ENCODE peak calls at places on chromosomes 7 and 10, in four cellular contexts. V is K562, L is A549, O is HepG2. N is an unnamed sample.

GRCh38 chr7:18437086-18437485 is 58.5 kb upstream of the HDAC9 start:
- DNase-seq in V (no peak), L (no peak), O (no peak), N (no peak)

GRCh38 chr10:23533212-23533611 is 94.3 kb downstream of the OTUD1 start:
- DNase-seq in V (no peak), L (no peak), O (no peak), N (no peak)

GRCh38 chr10:93073539-93074136 is at the start of gene CYP26A1:
- DNase-seq in V (peak), L (peak), O (no peak), N (no peak)

GRCh38 chr7:127514499-127514898 is 70.9 kb downstream of the GCC1 start:
- DNase-seq in V (peak), L (peak), O (peak), N (no peak)

GRCh38 chr7:4769753-4770152 is 5.7 kb upstream of the AP5Z1 start:
- DNase-seq in V (no peak), L (no peak), O (no peak), N (no peak)

GRCh38 chr7:123916240-123916724 is 8.8 kb upstream of the SPAM1 start:
- DNase-seq in V (peak), L (peak), O (peak), N (no peak)

GRCh38 chr7:105876964-105877601 is 684 bp upstream of the ATXN7L1 start:
- DNase-seq in V (peak), L (peak), O (peak), N (no peak)

GRCh38 chr7:39674391-39674790 is 51.0 kb downstream of the RALA start:
- DNase-seq in V (no peak), L (no peak), O (no peak), N (no peak)

GRCh38 chr10:60502621-60503020 is 112.9 kb upstream of the ANK3 start:
- DNase-seq in V (no peak), L (no peak), O (no peak), N (no peak)

GRCh38 chr10:131888186-131888604 is 12.6 kb upstream of the PPP2R2D start:
- DNase-seq in V (no peak), L (no peak), O (no peak), N (no peak)

GRCh38 chr10:91040343-91040742 is 119.5 kb upstream of the ANKRD1 start:
- DNase-seq in V (no peak), L (no peak), O (no peak), N (no peak)

GRCh38 chr7:142012825-142013506 is 17.3 kb downstream of the MGAM start:
- DNase-seq in V (no peak), L (peak), O (no peak), N (no peak)

GRCh38 chr10:4568086-4568485 is 257.9 kb upstream of the AKR1E2 start:
- DNase-seq in V (no peak), L (no peak), O (no peak), N (no peak)
- TF ChIP-seq POLR2AphosphoS2 in V (no peak), L (no peak), O (no peak), N (no peak)

GRCh38 chr10:96598841-96599240 is 12.0 kb upstream of the TM9SF3 start:
- DNase-seq in V (no peak), L (no peak), O (no peak), N (no peak)

GRCh38 chr10:96596422-96597407 is 9.9 kb upstream of the TM9SF3 start:
- DNase-seq in V (no peak), L (no peak), O (peak), N (no peak)

GRCh38 chr10:96595741-96596140 is 8.9 kb upstream of the TM9SF3 start:
- DNase-seq in V (peak), L (no peak), O (no peak), N (no peak)

GRCh38 chr10:96606216-96606615 is 19.4 kb upstream of the TM9SF3 start:
- DNase-seq in V (no peak), L (no peak), O (no peak), N (no peak)

GRCh38 chr10:96600337-96600736 is 13.5 kb upstream of the TM9SF3 start:
- DNase-seq in V (no peak), L (no peak), O (no peak), N (no peak)
- TF ChIP-seq POLR2AphosphoS2 in V (no peak), L (no peak), O (no peak), N (no peak)

GRCh38 chr10:103666751-103667150 is 173.2 kb downstream of the NEURL1 start:
- DNase-seq in V (no peak), L (no peak), O (no peak), N (no peak)
- TF ChIP-seq POLR2AphosphoS2 in V (no peak), L (no peak), O (no peak), N (no peak)

DNA sequence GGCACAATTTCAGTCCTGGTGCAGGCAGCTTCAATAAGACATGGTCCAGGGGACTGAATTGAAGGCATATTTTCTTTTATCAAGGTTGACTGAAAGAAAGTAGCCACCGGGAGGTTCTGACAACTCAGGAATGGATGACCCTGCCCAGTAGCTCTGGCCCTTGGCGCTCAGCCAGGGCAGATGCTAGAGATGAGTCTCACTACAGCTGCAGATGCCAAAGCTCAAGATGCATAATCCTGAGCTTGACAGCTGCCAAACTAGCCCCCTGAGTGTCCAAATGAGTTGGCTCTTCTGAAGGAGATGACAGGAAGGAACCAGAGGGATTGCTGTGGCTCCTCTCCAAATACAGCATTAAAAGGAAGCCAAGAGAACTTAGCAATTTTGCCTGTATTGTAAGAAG is 78.4 kb downstream of the NXPH1 start:
- DNase-seq in V (peak), L (no peak), O (no peak), N (no peak)
- TF ChIP-seq POLR2AphosphoS2 in V (no peak), L (no peak), O (no peak), N (no peak)

GRCh38 chr10:76152186-76152585 is 720.8 kb downstream of the LRMDA start:
- DNase-seq in V (no peak), L (no peak), O (no peak), N (no peak)

GRCh38 chr10:76149602-76150138 is 718.2 kb downstream of the LRMDA start:
- DNase-seq in V (no peak), L (no peak), O (no peak), N (no peak)

GRCh38 chr10:76150886-76151288 is 719.5 kb downstream of the LRMDA start:
- DNase-seq in V (no peak), L (no peak), O (peak), N (no peak)

GRCh38 chr10:76149182-76149581 is 717.8 kb downstream of the LRMDA start:
- DNase-seq in V (no peak), L (no peak), O (no peak), N (no peak)

GRCh38 chr10:76150139-76150885 is 718.9 kb downstream of the LRMDA start:
- DNase-seq in V (no peak), L (no peak), O (peak), N (no peak)
- TF ChIP-seq POLR2AphosphoS2 in V (no peak), L (no peak), O (no peak), N (no peak)

GRCh38 chr10:109765838-109766237 is 157.5 kb downstream of the XPNPEP1 start:
- DNase-seq in V (no peak), L (no peak), O (no peak), N (no peak)
- TF ChIP-seq POLR2AphosphoS2 in V (no peak), L (no peak), O (no peak), N (no peak)

GRCh38 chr10:101014230-101014884 is 14.7 kb downstream of the LZTS2 start:
- DNase-seq in V (peak), L (peak), O (no peak), N (no peak)

GRCh38 chr10:101015582-101015973 is 15.4 kb downstream of the PDZD7 start:
- DNase-seq in V (no peak), L (no peak), O (no peak), N (no peak)

GRCh38 chr10:101013365-101013825 is 13.8 kb downstream of the LZTS2 start:
- DNase-seq in V (no peak), L (no peak), O (no peak), N (no peak)

GRCh38 chr10:101016814-101017213 is 14.1 kb downstream of the PDZD7 start:
- DNase-seq in V (no peak), L (no peak), O (no peak), N (no peak)

DNA sequence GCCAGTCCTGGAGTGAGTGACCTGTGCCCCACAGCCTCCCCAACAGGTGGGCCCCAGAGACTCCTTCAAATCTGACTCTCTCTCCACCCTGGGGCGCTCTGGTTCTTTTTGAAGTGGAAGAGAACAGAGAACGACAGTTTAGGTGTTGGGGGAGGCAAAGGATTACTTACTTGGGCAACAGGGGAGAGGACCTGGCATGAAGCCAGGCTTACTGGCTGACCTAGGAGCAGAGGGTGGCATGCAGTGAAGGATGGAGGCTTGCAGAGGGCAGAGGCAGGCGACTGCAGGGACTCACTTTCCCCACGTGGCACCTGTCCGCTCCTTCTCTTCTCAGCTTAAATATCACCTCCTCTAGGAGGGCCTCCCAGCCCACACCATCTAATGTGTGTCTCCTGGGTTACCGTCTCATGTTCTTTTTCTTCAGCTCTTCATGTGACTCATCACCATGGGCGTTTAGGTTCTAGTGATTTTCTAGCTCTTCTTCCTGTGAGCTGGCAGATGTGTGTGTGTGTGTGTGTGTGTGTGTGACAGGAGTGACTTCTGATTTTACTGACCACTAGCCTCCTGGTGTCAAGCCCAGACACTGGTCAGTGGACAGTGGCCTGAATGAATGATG is 15.5 kb downstream of the LZTS2 start:
- DNase-seq in V (peak), L (peak), O (no peak), N (no peak)
- TF ChIP-seq POLR2AphosphoS2 in V (no peak), L (no peak), O (no peak), N (no peak)

GRCh38 chr7:144459635-144460034 is 56.1 kb upstream of the NOBOX start:
- DNase-seq in V (no peak), L (no peak), O (no peak), N (no peak)
- TF ChIP-seq POLR2AphosphoS2 in V (no peak), L (no peak), O (no peak), N (no peak)

GRCh38 chr10:49598986-49599385 is 11.1 kb upstream of the SLC18A3 start:
- DNase-seq in V (no peak), L (no peak), O (no peak), N (no peak)

GRCh38 chr10:49600781-49601400 is 9.2 kb upstream of the SLC18A3 start:
- DNase-seq in V (no peak), L (no peak), O (no peak), N (no peak)

GRCh38 chr10:49598164-49598856 is 11.8 kb upstream of the SLC18A3 start:
- DNase-seq in V (no peak), L (no peak), O (no peak), N (no peak)

GRCh38 chr10:49600046-49600445 is 10.1 kb upstream of the SLC18A3 start:
- DNase-seq in V (no peak), L (no peak), O (no peak), N (no peak)

GRCh38 chr10:49599546-49599945 is 10.6 kb upstream of the SLC18A3 start:
- DNase-seq in V (no peak), L (no peak), O (no peak), N (no peak)
- TF ChIP-seq POLR2AphosphoS2 in V (no peak), L (no peak), O (no peak), N (no peak)